ENCODE peak calls at places on chromosomes 5 and 9, in five cellular contexts. U is GM23248, Y is Right ventricle myocardium superior, I is heart right ventricle, C is cardiac muscle cell. N is an unnamed sample.
A peak's percentile ranks its signal among the peaks of the same experiment; 100 is the strongest.

GRCh38 chr5:149447373-149448367 is 68.6 kb upstream of the IL17B start:
- DNase-seq in U (no peak), Y (no peak), I (no peak), C (no peak), N (no peak)

GRCh38 chr5:372556-372910 is 51.0 kb downstream of the AHRR start:
- DNase-seq in Y (no peak), C (no peak), U (no peak), I (peak; percentile 1), N (no peak)

GRCh38 chr9:129346046-129346445 is 168.0 kb upstream of the IER5L start:
- DNase-seq in U (no peak), C (no peak), Y (peak; percentile 12), I (no peak), N (no peak)

GRCh38 chr9:125176632-125177031 is 13.0 kb downstream of the PPP6C start:
- DNase-seq in I (no peak), Y (no peak), C (no peak), U (peak; percentile 64), N (no peak)

GRCh38 chr5:179906294-179906794 is 1.4 kb downstream of the TBC1D9B start:
- DNase-seq in Y (no peak), U (no peak), I (no peak), C (no peak), N (no peak)

GRCh38 chr5:4101189-4101588 is 505.6 kb downstream of the IRX1 start:
- DNase-seq in C (peak; percentile 26), U (no peak), I (no peak), Y (no peak), N (no peak)

GRCh38 chr5:43425965-43426364 is 13.8 kb upstream of the CCL28 start:
- DNase-seq in Y (no peak), I (no peak), C (no peak), U (peak; percentile 84), N (no peak)

GRCh38 chr5:55232985-55233928 is at the start of gene CCNO:
- DNase-seq in C (peak; percentile 90), I (peak; percentile 41), Y (peak; percentile 74), U (peak; percentile 90), N (peak; percentile 81)

GRCh38 chr5:154209591-154210081 is 19.1 kb downstream of the GALNT10 start:
- DNase-seq in I (no peak), C (no peak), Y (no peak), U (peak; percentile 6), N (no peak)

GRCh38 chr9:7368410-7369292 is 430.9 kb downstream of the DMAC1 start:
- DNase-seq in C (peak; percentile 48), I (peak; percentile 17), U (peak; percentile 55), Y (no peak), N (no peak)

GRCh38 chr9:136220017-136220729 is 15.2 kb upstream of the LHX3 start:
- DNase-seq in Y (no peak), C (no peak), U (no peak), I (no peak), N (no peak)

GRCh38 chr9:85420750-85421149 is 321.0 kb downstream of the AGTPBP1 start:
- DNase-seq in I (no peak), Y (no peak), C (no peak), U (no peak), N (no peak)

GRCh38 chr5:119583684-119584083 is 45.7 kb upstream of the FAM170A start:
- DNase-seq in C (no peak), Y (no peak), U (peak; percentile 31), I (no peak), N (no peak)

GRCh38 chr9:72526901-72527800 is 5.7 kb downstream of the TMC1 start:
- DNase-seq in I (peak; percentile 63), U (peak; percentile 98), C (peak; percentile 23), Y (peak; percentile 73), N (peak; percentile 89)

GRCh38 chr5:177332031-177332895 is 19.2 kb downstream of the LMAN2 start:
- DNase-seq in C (no peak), U (no peak), Y (no peak), I (no peak), N (no peak)

GRCh38 chr5:75885321-75885720 is 168.1 kb upstream of the POC5 start:
- DNase-seq in I (no peak), U (no peak), C (no peak), Y (no peak), N (no peak)

GRCh38 chr9:92968081-92968480 is 20.8 kb downstream of the FGD3 start:
- DNase-seq in U (no peak), C (no peak), I (no peak), Y (no peak), N (no peak)

GRCh38 chr9:137638680-137639079 is 19.9 kb downstream of the EHMT1 start:
- DNase-seq in C (no peak), I (no peak), U (no peak), Y (no peak), N (no peak)

GRCh38 chr5:15026011-15026481 is 154.5 kb upstream of the ANKH start:
- DNase-seq in C (no peak), Y (no peak), U (peak; percentile 68), I (no peak), N (no peak)

GRCh38 chr9:127926961-127927456 is 3.6 kb downstream of the PIP5KL1 start:
- DNase-seq in I (no peak), U (peak; percentile 49), C (no peak), Y (no peak), N (no peak)

GRCh38 chr9:84940294-84940693 is 270.8 kb downstream of the NTRK2 start:
- DNase-seq in I (no peak), Y (no peak), U (peak; percentile 75), C (no peak), N (no peak)